ENCODE peak calls at places on chromosomes 5 and 9, in four cellular contexts. O is WTC11, T is SK-N-SH, B is K562. C is an unnamed sample.

GRCh38 chr5:179918742-179919486 is 11.2 kb upstream of the TBC1D9B start:
- DNase-seq in O (no peak), T (no peak), B (no peak), C (no peak)

GRCh38 chr5:172150514-172151425 is 37.3 kb downstream of the STK10 start:
- DNase-seq in O (no peak), T (no peak), B (peak), C (no peak)

GRCh38 chr9:114240216-114240615 is 82.7 kb upstream of the ORM1 start:
- DNase-seq in O (no peak), T (no peak), B (no peak), C (no peak)

GRCh38 chr5:136619556-136619955 is 254.2 kb upstream of the TRPC7 start:
- DNase-seq in O (no peak), T (no peak), B (no peak), C (no peak)

GRCh38 chr9:37182718-37183117 is 62.3 kb downstream of the ZCCHC7 start:
- DNase-seq in O (no peak), T (no peak), B (no peak), C (no peak)

GRCh38 chr5:129904667-129905466 is 602 bp downstream of the CHSY3 start:
- DNase-seq in O (peak), T (peak), B (no peak), C (no peak)

GRCh38 chr5:166031926-166032325 is 2259.5 kb upstream of the WWC1 start:
- DNase-seq in O (no peak), T (no peak), B (no peak), C (no peak)

GRCh38 chr9:125066839-125067619 is 76.3 kb downstream of the SCAI start:
- DNase-seq in O (no peak), T (no peak), B (no peak), C (no peak)

GRCh38 chr9:96875460-96876142 is 21.3 kb upstream of the ZNF782 start:
- DNase-seq in O (peak), T (peak), B (no peak), C (peak)

GRCh38 chr5:138138949-138139775 is at the start of gene NME5:
- DNase-seq in O (peak), T (peak), B (no peak), C (no peak)

GRCh38 chr5:6468104-6468503 is 19.4 kb downstream of the UBE2QL1 start:
- DNase-seq in O (no peak), T (peak), B (no peak), C (no peak)

GRCh38 chr5:23139338-23140171 is 286.4 kb upstream of the CDH12 start:
- DNase-seq in O (no peak), T (peak), B (peak), C (peak)

GRCh38 chr5:138900281-138900965 is 25.3 kb upstream of the LRRTM2 start:
- DNase-seq in O (no peak), T (no peak), B (no peak), C (no peak)

GRCh38 chr5:149201121-149201637 is 59.9 kb downstream of the ABLIM3 start:
- DNase-seq in O (no peak), T (no peak), B (no peak), C (peak)

GRCh38 chr9:30411571-30411970 is 1972.9 kb upstream of the ACO1 start:
- DNase-seq in O (no peak), T (no peak), B (no peak), C (no peak)

GRCh38 chr9:136133191-136133958 is 14.7 kb upstream of the TMEM250 start:
- DNase-seq in O (peak), T (peak), B (peak), C (no peak)

GRCh38 chr9:107684224-107684623 is 194.7 kb upstream of the KLF4 start:
- DNase-seq in O (no peak), T (no peak), B (no peak), C (no peak)

GRCh38 chr5:149618581-149619248 is 37.4 kb downstream of the ARHGEF37 start:
- DNase-seq in O (peak), T (peak), B (peak), C (peak)

GRCh38 chr9:86242012-86242411 is 17.4 kb downstream of the C9orf153 start:
- DNase-seq in O (no peak), T (no peak), B (no peak), C (no peak)

GRCh38 chr9:14343948-14344547 is 30.1 kb upstream of the NFIB start:
- DNase-seq in O (no peak), T (peak), B (no peak), C (no peak)

GRCh38 chr5:61047346-61047745 is 102.3 kb downstream of the NDUFAF2 start:
- DNase-seq in O (no peak), T (no peak), B (no peak), C (no peak)

GRCh38 chr5:73591102-73591695 is 25.7 kb downstream of the UTP15 start:
- DNase-seq in O (peak), T (peak), B (peak), C (peak)

GRCh38 chr9:71210326-71210725 is 88.9 kb upstream of the TRPM3 start:
- DNase-seq in O (no peak), T (no peak), B (no peak), C (no peak)

GRCh38 chr9:5355817-5356216 is 16.1 kb upstream of the RLN1 start:
- DNase-seq in O (no peak), T (no peak), B (no peak), C (no peak)

GRCh38 chr5:160542840-160543239 is 121.2 kb downstream of the PTTG1 start:
- DNase-seq in O (no peak), T (no peak), B (no peak), C (no peak)

GRCh38 chr5:160542281-160542680 is 120.6 kb downstream of the PTTG1 start:
- DNase-seq in O (no peak), T (no peak), B (no peak), C (no peak)

GRCh38 chr5:160537940-160538339 is 116.3 kb downstream of the PTTG1 start:
- DNase-seq in O (no peak), T (no peak), B (no peak), C (no peak)

GRCh38 chr5:160543395-160543794 is 121.7 kb downstream of the PTTG1 start:
- DNase-seq in O (no peak), T (no peak), B (no peak), C (no peak)

DNA sequence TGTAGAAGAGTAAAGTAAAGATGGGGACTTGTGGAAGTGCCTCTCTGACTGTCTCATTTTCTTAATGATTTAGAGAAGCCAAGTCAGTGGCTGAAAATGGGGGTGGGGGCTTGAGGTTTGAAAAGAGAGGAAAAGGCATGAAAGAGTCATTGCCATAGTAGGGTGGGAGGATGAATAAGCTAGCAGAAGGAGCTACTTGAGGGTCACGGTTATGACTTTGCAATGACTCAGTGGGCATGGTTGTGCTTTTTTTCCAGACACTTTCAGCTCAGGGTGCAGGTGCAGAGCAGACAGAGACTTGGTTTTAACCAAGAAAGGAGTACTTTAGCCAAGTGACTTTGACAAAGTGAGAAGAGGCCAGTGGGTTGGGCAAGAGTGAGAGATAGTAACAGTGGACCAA is 117.8 kb downstream of the PTTG1 start:
- DNase-seq in O (no peak), T (no peak), B (no peak), C (no peak)
- TF ChIP-seq FOXJ3 in O (no peak), T (no peak), B (no peak), C (no peak)

GRCh38 chr5:14394365-14394764 is 187.2 kb upstream of the OTULINL start:
- DNase-seq in O (no peak), T (no peak), B (no peak), C (no peak)
- TF ChIP-seq FOXJ3 in O (no peak), T (no peak), B (no peak), C (no peak)

DNA sequence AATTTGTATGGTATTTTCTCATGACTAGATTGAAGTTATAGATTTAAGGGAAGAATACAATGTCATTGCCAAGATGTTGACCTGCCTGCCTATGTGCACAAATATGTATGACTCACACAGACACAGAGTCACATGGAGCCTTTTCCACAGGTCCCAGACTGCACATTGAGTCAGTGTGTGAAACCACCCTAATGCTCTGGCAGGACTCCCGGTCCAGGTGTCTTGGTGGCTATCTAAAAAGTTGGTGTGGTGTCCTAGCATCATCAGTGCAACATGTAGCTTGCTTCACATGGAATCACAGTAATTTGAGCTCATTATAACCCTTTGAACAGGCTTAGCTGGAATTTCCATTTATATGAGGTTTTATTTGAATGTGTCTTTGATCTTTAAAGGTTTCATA is 10.8 kb downstream of the IFNA5 start:
- DNase-seq in O (no peak), T (no peak), B (no peak), C (peak)
- TF ChIP-seq FOXJ3 in O (no peak), T (no peak), B (no peak), C (no peak)

GRCh38 chr5:96481396-96481795 is 48.3 kb upstream of the PCSK1 start:
- DNase-seq in O (no peak), T (no peak), B (no peak), C (no peak)
- TF ChIP-seq FOXJ3 in O (no peak), T (no peak), B (no peak), C (no peak)

DNA sequence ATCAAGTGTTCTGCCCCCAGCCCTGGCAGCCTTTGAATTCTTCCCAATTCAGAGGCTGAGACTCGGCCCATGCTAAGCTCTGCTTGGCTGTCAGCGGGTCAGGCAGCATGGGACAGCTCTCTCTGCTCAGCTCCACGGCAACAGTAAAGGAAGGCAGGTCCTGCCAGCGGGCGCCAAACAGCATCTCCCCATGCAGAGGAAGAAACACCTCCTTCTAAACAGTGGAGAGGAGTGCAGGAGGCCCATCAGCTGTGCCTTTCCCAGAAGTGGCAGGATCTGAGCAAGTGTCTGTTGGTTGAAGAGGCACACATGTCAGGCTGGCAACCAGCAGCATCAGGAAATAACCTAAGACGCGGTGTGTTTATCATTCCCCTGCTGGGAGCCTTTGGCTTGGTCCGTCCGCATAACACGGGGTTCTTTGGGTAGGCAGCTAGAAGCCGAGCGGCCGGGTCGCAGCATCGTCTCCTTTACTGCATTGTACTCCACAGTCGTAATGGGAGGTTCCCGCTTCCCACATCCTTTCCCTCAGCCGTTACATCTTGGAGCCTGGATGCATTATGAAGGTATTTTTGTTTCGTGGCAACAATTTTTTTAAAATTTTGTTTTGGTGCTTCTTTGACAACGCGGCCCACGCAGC is 42.7 kb upstream of the NCS1 start:
- DNase-seq in O (no peak), T (no peak), B (no peak), C (no peak)
- TF ChIP-seq FOXJ3 in O (no peak), T (no peak), B (no peak), C (no peak)

GRCh38 chr9:4077499-4078102 is 222.3 kb downstream of the GLIS3 start:
- DNase-seq in O (peak), T (peak), B (peak), C (peak)
- TF ChIP-seq FOXJ3 in O (no peak), T (no peak), B (no peak), C (no peak)

GRCh38 chr5:109849478-109850088 is 159.9 kb downstream of the MAN2A1 start:
- DNase-seq in O (no peak), T (no peak), B (no peak), C (no peak)

GRCh38 chr5:109855056-109855455 is 165.3 kb downstream of the MAN2A1 start:
- DNase-seq in O (no peak), T (no peak), B (no peak), C (no peak)

GRCh38 chr5:109852371-109853160 is 162.8 kb downstream of the MAN2A1 start:
- DNase-seq in O (no peak), T (no peak), B (no peak), C (no peak)

GRCh38 chr5:109857405-109858031 is 167.8 kb downstream of the MAN2A1 start:
- DNase-seq in O (no peak), T (no peak), B (no peak), C (no peak)

GRCh38 chr5:109853362-109853761 is 163.6 kb downstream of the MAN2A1 start:
- DNase-seq in O (no peak), T (no peak), B (no peak), C (no peak)
- TF ChIP-seq FOXJ3 in O (no peak), T (no peak), B (no peak), C (no peak)